ENCODE peak calls at places on chromosome X, in four cellular contexts. U, C, K and I are unnamed samples.

GRCh38 chrX:73478961-73479360 is 32.1 kb downstream of the CDX4 start:
- DNase-seq in U (no peak), C (no peak), K (peak; percentile 0), I (no peak)

GRCh38 chrX:136858007-136858756 is 22.3 kb downstream of the RBMX start:
- DNase-seq in U (no peak), C (no peak), K (no peak), I (no peak)

GRCh38 chrX:5852941-5853340 is 375.7 kb downstream of the NLGN4X start:
- DNase-seq in U (no peak), C (no peak), K (no peak), I (no peak)

GRCh38 chrX:104335765-104336164 is 81.0 kb upstream of the ESX1 start:
- DNase-seq in U (no peak), C (no peak), K (peak; percentile 92), I (no peak)

GRCh38 chrX:69158166-69159040 is 6.8 kb downstream of the PJA1 start:
- DNase-seq in U (peak; percentile 18), C (peak; percentile 30), K (peak; percentile 84), I (peak; percentile 67)

GRCh38 chrX:11103751-11104150 is 7.4 kb upstream of the HCCS start:
- DNase-seq in U (no peak), C (no peak), K (no peak), I (no peak)

GRCh38 chrX:15751160-15751819 is 13.2 kb downstream of the CA5B start:
- DNase-seq in U (no peak), C (peak; percentile 44), K (peak; percentile 88), I (no peak)

GRCh38 chrX:72027914-72028307 is 103.8 kb downstream of the RTL5 start:
- DNase-seq in U (no peak), C (no peak), K (no peak), I (no peak)

GRCh38 chrX:130887392-130887791 is 15.6 kb downstream of the ENOX2 start:
- DNase-seq in U (no peak), C (no peak), K (no peak), I (peak; percentile 68)

GRCh38 chrX:9569875-9570274 is 105.0 kb downstream of the TBL1X start:
- DNase-seq in U (no peak), C (no peak), K (no peak), I (no peak)

GRCh38 chrX:12378706-12379105 is 240.4 kb downstream of the FRMPD4 start:
- DNase-seq in U (no peak), C (no peak), K (no peak), I (no peak)